ENCODE peak calls at places on chromosomes 4 and X, in five cellular contexts. C is choroid plexus epithelial cell; W is CD8-positive, alpha-beta T cell; S is activated T-cell treated with anti-CD3 and anti-CD28 coated beads for 48 hours; K is lower leg skin. E is an unnamed sample.

GRCh38 chr4:111631157-111631999 is 513.9 kb upstream of the FAM241A start:
- DNase-seq in C (peak; percentile 51), W (no peak), S (no peak), K (peak; percentile 48), E (no peak)

GRCh38 chrX:71941771-71942170 is 31.1 kb downstream of the NHSL2 start:
- DNase-seq in C (peak; percentile 65), W (no peak), S (no peak), K (peak; percentile 14), E (no peak)

GRCh38 chrX:50618788-50619558 is 148.3 kb upstream of the DGKK start:
- DNase-seq in C (peak; percentile 33), W (no peak), S (no peak), K (no peak), E (no peak)

GRCh38 chrX:147828719-147829118 is 83.0 kb upstream of the FMR1 start:
- DNase-seq in C (no peak), W (no peak), S (no peak), K (no peak), E (no peak)

GRCh38 chr4:167779280-167779679 is 313.1 kb upstream of the ANXA10 start:
- DNase-seq in C (peak; percentile 13), W (no peak), S (no peak), K (no peak), E (no peak)

GRCh38 chrX:42691196-42691595 is 86.8 kb downstream of the PPP1R2C start:
- DNase-seq in C (no peak), W (no peak), S (no peak), K (no peak), E (no peak)

GRCh38 chrX:150348365-150348764 is 14.8 kb upstream of the MAMLD1 start:
- DNase-seq in C (no peak), W (no peak), S (no peak), K (no peak), E (no peak)

GRCh38 chrX:107659768-107660167 is 31.5 kb downstream of the PRPS1 start:
- DNase-seq in C (peak; percentile 78), W (peak; percentile 23), S (no peak), K (no peak), E (no peak)

GRCh38 chr4:77418333-77418732 is 187.3 kb upstream of the CXCL13 start:
- DNase-seq in C (peak; percentile 19), W (no peak), S (no peak), K (no peak), E (no peak)

GRCh38 chr4:151811403-151811802 is 50.6 kb upstream of the GATB start:
- DNase-seq in C (peak; percentile 15), W (no peak), S (no peak), K (no peak), E (no peak)

GRCh38 chr4:77927991-77928925 is 65.6 kb downstream of the MRPL1 start:
- DNase-seq in C (peak; percentile 70), W (no peak), S (no peak), K (no peak), E (no peak)

GRCh38 chr4:129326810-129327209 is 230.9 kb downstream of the C4orf33 start:
- DNase-seq in C (no peak), W (no peak), S (no peak), K (no peak), E (no peak)

GRCh38 chr4:139753686-139754085 is 88.1 kb downstream of the MGST2 start:
- DNase-seq in C (no peak), W (no peak), S (no peak), K (no peak), E (no peak)